ENCODE peak calls at places on chromosomes 11 and 22, in seven cellular contexts. R, N, H, O, Q, D and Z are unnamed samples.

GRCh38 chr11:134512791-134513538 is 100.9 kb upstream of the B3GAT1 start:
- DNase-seq in D (no peak), N (no peak), Q (no peak), O (no peak), H (no peak), R (no peak), Z (no peak)

GRCh38 chr11:77316733-77317342 is 15.4 kb upstream of the GDPD4 start:
- DNase-seq in Q (no peak), R (no peak), N (no peak), D (no peak), O (no peak), H (no peak), Z (no peak)

GRCh38 chr11:15935370-15935769 is 421.0 kb downstream of the SOX6 start:
- DNase-seq in D (no peak), H (no peak), Q (no peak), N (no peak), R (no peak), O (no peak), Z (no peak)

GRCh38 chr11:65491163-65491465 is 7.7 kb upstream of the MALAT1 start:
- DNase-seq in N (no peak), O (no peak), H (no peak), D (no peak), Q (no peak), R (no peak), Z (no peak)

GRCh38 chr11:56624661-56625110 is 10.0 kb upstream of the OR5M1 start:
- DNase-seq in D (peak), N (no peak), H (no peak), R (peak), O (peak), Q (no peak), Z (peak)

GRCh38 chr11:18768472-18768901 is 23.1 kb downstream of the PTPN5 start:
- DNase-seq in H (no peak), R (peak), D (no peak), Q (no peak), N (no peak), O (no peak), Z (no peak)

GRCh38 chr11:71221201-71221600 is 31.2 kb downstream of the SHANK2 start:
- DNase-seq in H (no peak), R (no peak), N (no peak), D (no peak), O (no peak), Q (no peak), Z (no peak)

GRCh38 chr22:27752771-27753170 is 48.8 kb downstream of the MN1 start:
- DNase-seq in R (no peak), N (no peak), H (no peak), D (no peak), O (no peak), Q (no peak), Z (no peak)

GRCh38 chr11:123291201-123291869 is 96.3 kb upstream of the CLMP start:
- DNase-seq in H (no peak), N (no peak), O (no peak), R (no peak), D (no peak), Q (no peak), Z (no peak)

GRCh38 chr22:30357650-30358215 is 926 bp downstream of the CCDC157 start:
- DNase-seq in O (no peak), H (no peak), R (no peak), D (no peak), Q (no peak), N (no peak), Z (no peak)

GRCh38 chr22:24233235-24233634 is 11.6 kb downstream of the GGT5 start:
- DNase-seq in R (no peak), N (no peak), Q (no peak), D (no peak), H (no peak), O (no peak), Z (no peak)

GRCh38 chr22:49554296-49554625 is 273.4 kb downstream of the BRD1 start:
- DNase-seq in O (no peak), H (no peak), Q (no peak), N (no peak), R (no peak), D (no peak), Z (no peak)

GRCh38 chr22:39098576-39098975 is 1.5 kb downstream of the APOBEC3H start:
- DNase-seq in O (no peak), D (no peak), R (no peak), Q (no peak), H (no peak), N (peak), Z (no peak)

GRCh38 chr11:132161538-132161937 is 791.1 kb downstream of the NTM start:
- DNase-seq in O (no peak), H (no peak), Q (no peak), D (no peak), N (no peak), R (no peak), Z (no peak)

GRCh38 chr22:23301591-23301990 is 121.3 kb downstream of the BCR start:
- DNase-seq in D (no peak), Q (no peak), O (no peak), H (peak), R (no peak), N (no peak), Z (no peak)